ENCODE peak calls at places on chromosome 22, in four cellular contexts. A is K562, W is HepG2, D is GM12878. X is an unnamed sample.
A peak's percentile ranks its signal among the peaks of the same experiment; 100 is the strongest.

GRCh38 chr22:46104170-46104880 is 46.0 kb upstream of the PPARA start:
- DNase-seq in D (no peak), A (no peak), W (no peak), X (no peak)

GRCh38 chr22:48068323-48068722 is 1305.9 kb downstream of the TBC1D22A start:
- DNase-seq in W (no peak), D (no peak), A (no peak), X (no peak)

GRCh38 chr22:27726726-27727449 is 74.7 kb downstream of the MN1 start:
- DNase-seq in D (no peak), W (peak; percentile 4), A (peak; percentile 86), X (no peak)

GRCh38 chr22:31230871-31231621 is 18.9 kb downstream of the LIMK2 start:
- DNase-seq in D (no peak), W (peak; percentile 83), A (peak; percentile 24), X (no peak)

GRCh38 chr22:49577168-49578060 is 250.3 kb downstream of the BRD1 start:
- DNase-seq in W (no peak), D (no peak), A (no peak), X (no peak)

GRCh38 chr22:19244600-19245352 is 46.7 kb downstream of the CLTCL1 start:
- DNase-seq in W (no peak), D (no peak), A (peak; percentile 55), X (no peak)

GRCh38 chr22:28600546-28601143 is 79.0 kb downstream of the TTC28 start:
- DNase-seq in A (peak; percentile 17), D (no peak), W (peak; percentile 53), X (peak; percentile 24)

GRCh38 chr22:29257751-29258181 is 10.0 kb downstream of the RHBDD3 start:
- DNase-seq in A (no peak), D (no peak), W (no peak), X (no peak)

GRCh38 chr22:19765477-19766234 is 5.1 kb downstream of the TBX1 start:
- DNase-seq in W (no peak), A (peak; percentile 82), D (no peak), X (no peak)

GRCh38 chr22:19473578-19473977 is 5.4 kb downstream of the UFD1 start:
- DNase-seq in W (no peak), D (no peak), A (no peak), X (no peak)

GRCh38 chr22:47549741-47550340 is 787.4 kb downstream of the TBC1D22A start:
- DNase-seq in A (no peak), W (no peak), D (no peak), X (no peak)

GRCh38 chr22:39003165-39003638 is 10.9 kb upstream of the APOBEC3C start:
- DNase-seq in W (peak; percentile 66), D (peak; percentile 81), A (peak; percentile 61), X (peak; percentile 80)

GRCh38 chr22:27857441-27857840 is 55.9 kb upstream of the MN1 start:
- DNase-seq in A (no peak), D (no peak), W (no peak), X (no peak)

GRCh38 chr22:45785458-45785857 is 113.8 kb downstream of the ATXN10 start:
- DNase-seq in A (no peak), D (no peak), W (peak; percentile 28), X (no peak)

DNA sequence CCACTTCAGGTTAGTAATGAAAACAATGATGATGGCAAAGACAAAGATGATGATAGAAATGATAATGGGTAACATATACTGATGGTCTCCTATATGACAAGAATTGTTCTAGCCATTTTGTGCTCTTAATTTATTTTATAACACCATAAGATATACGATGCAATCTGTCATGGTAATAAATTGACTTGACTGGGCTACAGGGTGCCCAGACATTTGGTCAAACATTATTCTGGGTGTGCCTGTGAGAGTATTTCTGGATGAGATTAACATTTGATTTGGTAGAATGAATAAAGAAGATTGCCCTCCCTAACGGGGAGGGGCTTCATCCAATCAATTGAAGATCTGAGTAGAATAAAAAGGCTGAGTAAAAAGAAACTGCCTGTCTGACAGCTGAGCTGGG is 237.3 kb downstream of the LARGE1 start:
- DNase-seq in W (no peak), D (no peak), A (no peak), X (no peak)
- TF ChIP-seq ZBTB33 in W (no peak), D (no peak), A (no peak), X (no peak)

GRCh38 chr22:33789690-33790253 is 130.5 kb downstream of the LARGE1 start:
- DNase-seq in D (peak; percentile 56), W (no peak), A (no peak), X (no peak)

GRCh38 chr22:33788927-33789326 is 131.3 kb downstream of the LARGE1 start:
- DNase-seq in W (no peak), A (no peak), D (no peak), X (no peak)

GRCh38 chr22:33793464-33793863 is 126.8 kb downstream of the LARGE1 start:
- DNase-seq in A (no peak), D (no peak), W (no peak), X (no peak)

GRCh38 chr22:33796494-33796893 is 123.8 kb downstream of the LARGE1 start:
- DNase-seq in W (no peak), D (no peak), A (no peak), X (no peak)

GRCh38 chr22:33792837-33793236 is 127.4 kb downstream of the LARGE1 start:
- DNase-seq in A (no peak), W (no peak), D (no peak), X (no peak)
- TF ChIP-seq POLR2AphosphoS5 in A (no peak), W (no peak), D (no peak), X (no peak)

GRCh38 chr22:21447694-21448402 is 19.3 kb upstream of the TMEM191C start:
- DNase-seq in D (no peak), A (peak; percentile 79), W (no peak), X (no peak)

GRCh38 chr22:21448627-21449416 is 18.4 kb upstream of the TMEM191C start:
- DNase-seq in D (no peak), A (no peak), W (no peak), X (no peak)

GRCh38 chr22:21450858-21451331 is 16.3 kb upstream of the TMEM191C start:
- DNase-seq in D (no peak), W (no peak), A (no peak), X (no peak)

GRCh38 chr22:21450320-21450831 is 16.8 kb upstream of the TMEM191C start:
- DNase-seq in A (no peak), W (no peak), D (no peak), X (no peak)

DNA sequence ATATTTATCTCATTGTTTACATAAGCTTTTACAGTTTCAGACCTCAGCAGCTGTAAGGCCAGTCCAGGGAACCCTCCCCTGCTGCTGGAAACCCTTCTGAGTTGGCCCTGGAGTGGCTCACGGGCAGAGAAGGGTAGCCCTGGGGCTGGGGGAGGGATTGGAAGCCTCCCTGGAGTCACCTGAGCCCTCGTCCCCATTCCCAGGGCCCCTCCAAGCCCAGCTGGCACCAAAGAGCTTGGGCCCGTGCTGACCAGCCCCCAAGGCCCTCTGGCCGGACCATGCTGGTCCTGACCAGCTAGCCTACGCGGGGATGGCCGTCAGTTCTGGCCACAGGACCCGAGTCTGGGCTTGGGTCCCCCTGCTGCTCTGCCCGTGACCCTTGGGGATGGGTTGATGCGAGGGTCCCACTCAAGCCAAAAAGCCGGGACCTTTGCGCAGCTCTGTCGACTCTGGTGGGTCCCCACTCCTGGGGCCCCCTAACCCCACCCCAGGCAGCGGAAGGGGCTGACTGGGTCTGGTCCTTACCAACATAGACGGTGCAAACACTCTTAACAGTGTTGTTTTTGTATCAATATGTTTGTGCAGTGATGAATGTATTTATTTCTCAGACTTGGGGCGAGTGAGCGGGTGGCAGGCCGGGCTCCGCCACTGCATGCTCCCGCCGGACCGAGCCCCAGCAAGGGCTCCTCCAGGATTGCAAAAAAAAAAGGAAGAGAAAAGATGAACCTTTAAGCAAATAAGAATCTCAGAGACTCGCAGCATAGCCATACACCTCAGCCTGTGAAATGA is 17.5 kb upstream of the TMEM191C start:
- DNase-seq in A (no peak), W (no peak), D (no peak), X (no peak)
- TF ChIP-seq ZBTB33 in A (peak; percentile 87), W (no peak), D (no peak), X (no peak)

GRCh38 chr22:40123387-40123786 is 54.3 kb upstream of the TNRC6B start:
- DNase-seq in W (no peak), D (no peak), A (no peak), X (no peak)

GRCh38 chr22:40118979-40119378 is 58.7 kb upstream of the TNRC6B start:
- DNase-seq in D (no peak), A (no peak), W (no peak), X (no peak)

GRCh38 chr22:40120783-40121182 is 56.9 kb upstream of the TNRC6B start:
- DNase-seq in D (no peak), A (no peak), W (no peak), X (no peak)

GRCh38 chr22:40121463-40121862 is 56.3 kb upstream of the TNRC6B start:
- DNase-seq in W (no peak), D (no peak), A (no peak), X (no peak)

DNA sequence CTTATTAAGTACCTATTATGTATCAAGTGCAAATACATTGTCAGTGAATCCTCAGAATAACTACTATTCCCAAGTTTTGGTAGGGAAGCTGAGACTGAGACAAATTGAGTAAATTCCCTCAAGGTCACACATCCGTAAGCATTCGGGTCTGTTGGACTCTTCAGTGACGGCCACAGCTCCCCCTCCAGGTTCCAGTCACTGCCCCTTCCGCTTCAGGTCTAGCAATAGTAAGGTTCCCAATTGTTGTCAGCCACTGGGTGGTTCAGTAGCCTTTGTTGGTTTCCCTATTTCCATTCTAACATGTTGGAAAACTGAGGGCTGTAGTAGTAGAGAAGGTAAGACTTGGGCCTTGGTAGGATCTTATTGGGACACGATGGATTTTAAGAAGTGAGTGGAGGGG is 54.9 kb upstream of the TNRC6B start:
- DNase-seq in W (no peak), D (no peak), A (no peak), X (no peak)
- TF ChIP-seq POLR2AphosphoS5 in W (no peak), D (no peak), A (no peak), X (no peak)

DNA sequence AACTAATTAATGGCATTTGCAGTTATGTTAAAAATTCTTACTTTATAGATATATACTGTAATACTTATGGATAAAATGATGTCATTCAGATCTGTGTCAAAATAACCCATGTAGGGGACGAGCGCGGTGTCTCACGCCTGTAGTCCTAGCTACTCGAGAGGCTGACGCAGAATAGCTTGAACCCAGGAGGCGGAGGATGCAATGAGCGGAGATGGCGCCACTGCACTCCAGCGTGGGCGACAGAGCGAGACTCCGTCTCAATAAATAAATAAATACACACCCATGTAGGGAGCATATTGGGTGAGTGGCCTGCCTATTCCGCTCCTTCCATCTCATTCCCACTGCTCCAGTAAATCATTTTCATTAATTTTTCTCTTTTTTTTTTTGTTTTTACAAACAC is 7.1 kb downstream of the SNU13 start:
- DNase-seq in D (no peak), W (no peak), A (no peak), X (no peak)
- TF ChIP-seq ZBTB33 in D (no peak), W (no peak), A (no peak), X (no peak)

GRCh38 chr22:25051073-25051472 is 98.6 kb downstream of the KIAA1671 start:
- DNase-seq in A (peak; percentile 35), W (no peak), D (no peak), X (peak; percentile 23)

GRCh38 chr22:25049770-25050169 is 97.3 kb downstream of the KIAA1671 start:
- DNase-seq in A (no peak), D (no peak), W (no peak), X (no peak)

GRCh38 chr22:25053153-25053805 is 100.8 kb downstream of the KIAA1671 start:
- DNase-seq in D (no peak), A (no peak), W (peak; percentile 63), X (no peak)

GRCh38 chr22:25050566-25050965 is 98.0 kb downstream of the KIAA1671 start:
- DNase-seq in A (no peak), W (no peak), D (no peak), X (no peak)

GRCh38 chr22:25051983-25052710 is 99.6 kb downstream of the KIAA1671 start:
- DNase-seq in D (no peak), W (peak; percentile 8), A (no peak), X (no peak)
- TF ChIP-seq POLR2AphosphoS5 in D (no peak), W (no peak), A (no peak), X (no peak)

GRCh38 chr22:24429411-24430365 is 2.3 kb downstream of the ADORA2A start:
- DNase-seq in W (no peak), A (no peak), D (no peak), X (no peak)
- TF ChIP-seq ZBTB33 in W (no peak), A (no peak), D (no peak), X (no peak)